ENCODE peak calls at places on chromosomes 2 and 18, in eight cellular contexts. L, Y, N, C, Z, E, I and K are unnamed samples.

GRCh38 chr2:11786191-11786590 is 39.8 kb downstream of the LPIN1 start:
- DNase-seq in L (no peak), Y (no peak), N (no peak), C (no peak), Z (no peak), E (no peak), I (no peak), K (no peak)

GRCh38 chr2:241703128-241703604 is 1.3 kb downstream of the ING5 start:
- DNase-seq in L (no peak), Y (no peak), N (peak; percentile 22), C (no peak), Z (peak; percentile 40), E (no peak), I (no peak), K (no peak)

GRCh38 chr2:51013060-51013746 is 18.7 kb downstream of the NRXN1 start:
- DNase-seq in L (peak; percentile 34), Y (no peak), N (no peak), C (peak; percentile 10), Z (peak; percentile 14), E (no peak), I (peak; percentile 39), K (peak; percentile 35)

GRCh38 chr2:121346407-121346806 is 61.4 kb upstream of the TFCP2L1 start:
- DNase-seq in L (no peak), Y (no peak), N (no peak), C (no peak), Z (no peak), E (no peak), I (no peak), K (no peak)

GRCh38 chr2:18552351-18553077 is 7.9 kb downstream of the RDH14 start:
- DNase-seq in L (no peak), Y (no peak), N (peak; percentile 64), C (no peak), Z (peak; percentile 60), E (no peak), I (no peak), K (no peak)

GRCh38 chr2:25339791-25340339 is 1.9 kb downstream of the DNMT3A start:
- DNase-seq in L (peak; percentile 57), Y (no peak), N (no peak), C (no peak), Z (no peak), E (peak; percentile 44), I (peak; percentile 76), K (no peak)

GRCh38 chr18:75097491-75098225 is 111.3 kb downstream of the PTGR3 start:
- DNase-seq in L (no peak), Y (no peak), N (no peak), C (no peak), Z (no peak), E (no peak), I (no peak), K (no peak)

GRCh38 chr2:85409719-85410583 is at the start of gene CAPG:
- DNase-seq in L (peak; percentile 47), Y (no peak), N (no peak), C (no peak), Z (no peak), E (no peak), I (peak; percentile 96), K (peak; percentile 86)

GRCh38 chr2:161078211-161078539 is 82.1 kb upstream of the TANK start:
- DNase-seq in L (no peak), Y (no peak), N (no peak), C (no peak), Z (no peak), E (no peak), I (no peak), K (no peak)

GRCh38 chr2:178484245-178485041 is 4.2 kb downstream of the PLEKHA3 start:
- DNase-seq in L (no peak), Y (no peak), N (peak; percentile 74), C (no peak), Z (peak; percentile 25), E (peak; percentile 64), I (no peak), K (peak; percentile 50)

GRCh38 chr2:3377279-3377611 is 373 bp downstream of the EIPR1 start:
- DNase-seq in L (no peak), Y (no peak), N (peak; percentile 58), C (peak; percentile 33), Z (peak; percentile 45), E (peak; percentile 10), I (no peak), K (no peak)

GRCh38 chr2:3376821-3377220 is 797 bp downstream of the EIPR1 start:
- DNase-seq in L (no peak), Y (no peak), N (no peak), C (no peak), Z (no peak), E (no peak), I (no peak), K (no peak)

GRCh38 chr2:3379647-3380534 is at the start of gene TRAPPC12:
- DNase-seq in L (peak; percentile 94), Y (no peak), N (peak; percentile 78), C (peak; percentile 85), Z (peak; percentile 87), E (peak; percentile 90), I (peak; percentile 96), K (peak; percentile 95)

GRCh38 chr2:3379339-3379646 is 201 bp upstream of the TRAPPC12 start:
- DNase-seq in L (no peak), Y (no peak), N (no peak), C (no peak), Z (no peak), E (no peak), I (no peak), K (no peak)

GRCh38 chr2:3377612-3378432 is at the start of gene EIPR1:
- DNase-seq in L (peak; percentile 96), Y (peak; percentile 98), N (peak; percentile 98), C (peak; percentile 98), Z (peak; percentile 99), E (peak; percentile 98), I (peak; percentile 98), K (peak; percentile 96)
- TF ChIP-seq CTCF in L (no peak), Y (peak; percentile 32), N (no peak), C (no peak), Z (peak; percentile 13), E (peak; percentile 24), I (no peak), K (no peak)

GRCh38 chr18:12056034-12056883 is 37.4 kb upstream of the ANKRD62 start:
- DNase-seq in L (no peak), Y (no peak), N (no peak), C (no peak), Z (no peak), E (no peak), I (no peak), K (no peak)

GRCh38 chr18:12059334-12060181 is 34.1 kb upstream of the ANKRD62 start:
- DNase-seq in L (no peak), Y (no peak), N (no peak), C (peak; percentile 23), Z (peak; percentile 31), E (no peak), I (no peak), K (no peak)

GRCh38 chr18:12060182-12060870 is 33.3 kb upstream of the ANKRD62 start:
- DNase-seq in L (no peak), Y (no peak), N (no peak), C (peak; percentile 37), Z (no peak), E (no peak), I (no peak), K (peak; percentile 39)

GRCh38 chr18:12056884-12057402 is 36.7 kb upstream of the ANKRD62 start:
- DNase-seq in L (no peak), Y (no peak), N (no peak), C (no peak), Z (no peak), E (no peak), I (no peak), K (no peak)

DNA sequence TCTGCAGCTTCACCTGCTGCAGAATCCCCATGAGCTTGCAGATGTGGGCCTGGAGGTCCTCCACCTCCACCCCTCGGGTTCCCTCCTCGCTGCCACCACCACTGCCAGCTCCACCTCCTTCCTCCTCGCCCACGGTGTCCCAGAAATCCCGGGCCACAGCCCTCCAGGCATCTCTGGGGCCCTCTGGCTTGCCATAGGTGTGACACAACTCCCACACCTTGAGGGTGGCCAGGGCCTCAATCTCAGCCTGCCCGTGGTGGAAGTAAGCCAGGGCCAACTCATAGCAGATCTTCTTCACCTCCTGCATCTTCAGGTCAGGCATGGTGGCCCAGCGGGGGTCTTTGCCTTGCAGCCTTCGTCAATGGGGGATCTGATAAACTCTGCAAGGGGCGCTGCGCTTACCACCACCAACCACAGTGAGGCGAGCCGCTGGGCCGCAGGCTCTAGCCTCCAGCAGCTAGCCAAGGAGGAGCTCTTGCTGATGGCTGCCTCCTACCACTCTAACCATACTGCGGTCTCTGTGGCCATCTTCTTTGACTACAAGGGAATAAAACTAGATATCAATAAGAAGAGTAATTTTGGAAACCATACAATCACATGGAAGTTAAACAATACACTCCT is 36.1 kb upstream of the ANKRD62 start:
- DNase-seq in L (peak; percentile 57), Y (no peak), N (no peak), C (no peak), Z (no peak), E (no peak), I (no peak), K (no peak)
- TF ChIP-seq CTCF in L (peak; percentile 24), Y (no peak), N (no peak), C (peak; percentile 32), Z (no peak), E (no peak), I (no peak), K (no peak)

DNA sequence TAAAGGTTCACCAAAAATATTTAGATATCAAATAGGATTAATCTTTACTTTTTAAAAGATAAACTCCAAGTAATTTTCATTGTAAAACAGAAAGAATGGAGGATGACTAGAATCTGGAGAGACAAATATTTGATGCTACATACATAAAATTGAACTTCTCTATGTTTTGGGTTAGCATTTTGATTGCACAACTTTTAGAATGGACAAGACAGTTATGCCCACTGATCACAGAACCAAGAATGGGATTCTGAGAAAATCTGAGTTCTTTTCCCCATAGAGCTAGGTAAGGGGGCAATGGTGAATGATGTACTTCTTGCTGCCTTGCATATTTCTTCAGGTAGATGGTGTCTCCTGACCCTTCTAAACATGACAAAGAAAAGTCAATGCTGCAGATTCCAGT is 191.2 kb upstream of the ZEB2 start:
- DNase-seq in L (no peak), Y (no peak), N (no peak), C (no peak), Z (no peak), E (no peak), I (no peak), K (no peak)
- TF ChIP-seq CTCF in L (no peak), Y (no peak), N (no peak), C (no peak), Z (no peak), E (no peak), I (no peak), K (no peak)

GRCh38 chr2:8018956-8019355 is 662.9 kb upstream of the ID2 start:
- DNase-seq in L (no peak), Y (no peak), N (no peak), C (no peak), Z (no peak), E (no peak), I (no peak), K (no peak)

GRCh38 chr2:8021942-8022341 is 659.9 kb upstream of the ID2 start:
- DNase-seq in L (no peak), Y (no peak), N (no peak), C (no peak), Z (peak; percentile 7), E (no peak), I (no peak), K (no peak)

GRCh38 chr2:8015848-8016580 is 665.8 kb upstream of the ID2 start:
- DNase-seq in L (no peak), Y (no peak), N (no peak), C (no peak), Z (no peak), E (no peak), I (no peak), K (no peak)

GRCh38 chr2:8019934-8020333 is 661.9 kb upstream of the ID2 start:
- DNase-seq in L (no peak), Y (no peak), N (no peak), C (no peak), Z (no peak), E (no peak), I (no peak), K (no peak)

GRCh38 chr2:8016688-8017087 is 665.2 kb upstream of the ID2 start:
- DNase-seq in L (no peak), Y (no peak), N (no peak), C (no peak), Z (no peak), E (no peak), I (no peak), K (no peak)
- TF ChIP-seq CTCF in L (no peak), Y (no peak), N (no peak), C (no peak), Z (no peak), E (no peak), I (no peak), K (no peak)